ENCODE peak calls at places on chromosomes 5 and 9, in nine cellular contexts. R is fibroblast of lung; Q is RWPE2; M is uterus; C is glutamatergic neuron; B is A549; E is left ventricle myocardium inferior; G is CD4-positive, alpha-beta T cell; H is mesothelial cell of epicardium. W is an unnamed sample.

GRCh38 chr9:31153250-31153840 is 1231.1 kb upstream of the ACO1 start:
- DNase-seq in E (no peak), G (no peak), B (no peak), R (peak; percentile 13), H (no peak), M (no peak), Q (no peak), C (no peak), W (no peak)

GRCh38 chr5:36393656-36394438 is 92.1 kb upstream of the RANBP3L start:
- DNase-seq in R (no peak), G (no peak), Q (no peak), B (no peak), H (no peak), M (no peak), E (no peak), C (no peak), W (no peak)

GRCh38 chr5:113824307-113824706 is 310.8 kb downstream of the YTHDC2 start:
- DNase-seq in H (no peak), M (no peak), C (no peak), R (no peak), G (no peak), E (no peak), B (no peak), Q (no peak), W (no peak)

GRCh38 chr5:180291234-180291940 is 496 bp downstream of the MAPK9 start:
- DNase-seq in G (no peak), B (no peak), C (peak; percentile 62), Q (no peak), H (no peak), R (no peak), M (peak; percentile 30), E (no peak), W (no peak)

GRCh38 chr9:37920471-37921167 is 16.7 kb upstream of the SLC25A51 start:
- DNase-seq in H (no peak), R (no peak), G (no peak), E (no peak), C (peak; percentile 61), B (peak; percentile 28), M (no peak), Q (peak; percentile 15), W (no peak)

GRCh38 chr9:22508790-22509189 is 62.2 kb downstream of the DMRTA1 start:
- DNase-seq in G (no peak), M (no peak), Q (no peak), C (no peak), E (no peak), H (no peak), R (no peak), B (no peak), W (no peak)

GRCh38 chr9:90815183-90815943 is 13.7 kb downstream of the SYK start:
- DNase-seq in M (no peak), G (no peak), H (no peak), B (no peak), E (no peak), Q (no peak), C (no peak), R (no peak), W (peak; percentile 82)

GRCh38 chr5:76546497-76547102 is 76.6 kb downstream of the F2RL2 start:
- DNase-seq in M (no peak), G (no peak), H (no peak), B (no peak), E (no peak), Q (no peak), R (no peak), C (no peak), W (no peak)

GRCh38 chr5:172909931-172910502 is 49.2 kb upstream of the RPL26L1 start:
- DNase-seq in R (peak; percentile 83), M (no peak), C (no peak), G (no peak), B (peak; percentile 48), E (no peak), Q (no peak), H (no peak), W (no peak)

GRCh38 chr9:124551472-124552339 is 44.5 kb upstream of the NR5A1 start:
- DNase-seq in G (no peak), B (peak; percentile 66), M (no peak), Q (no peak), R (peak; percentile 81), E (peak; percentile 16), C (peak; percentile 77), H (no peak), W (no peak)

GRCh38 chr5:55226027-55226933 is 835 bp downstream of the MCIDAS start:
- DNase-seq in R (peak; percentile 37), G (no peak), C (peak; percentile 89), B (peak; percentile 89), E (no peak), H (peak; percentile 62), M (no peak), Q (peak; percentile 89), W (no peak)

GRCh38 chr5:43301653-43302091 is 11.5 kb downstream of the HMGCS1 start:
- DNase-seq in E (no peak), M (no peak), G (no peak), Q (no peak), C (no peak), R (no peak), H (no peak), B (no peak), W (no peak)

GRCh38 chr5:154610321-154611154 is 132.5 kb upstream of the HAND1 start:
- DNase-seq in B (peak; percentile 84), C (peak; percentile 90), R (peak; percentile 39), G (no peak), M (peak; percentile 24), Q (peak; percentile 80), E (peak; percentile 54), H (peak; percentile 66), W (peak; percentile 57)

GRCh38 chr9:3189113-3189861 is 336.5 kb downstream of the RFX3 start:
- DNase-seq in G (no peak), H (no peak), Q (no peak), M (no peak), B (no peak), E (no peak), C (no peak), R (no peak), W (no peak)

GRCh38 chr9:35104586-35104985 is 1.7 kb upstream of the STOML2 start:
- DNase-seq in H (no peak), E (no peak), Q (no peak), B (no peak), M (no peak), R (no peak), C (no peak), G (no peak), W (no peak)

GRCh38 chr9:136339173-136339957 is 12.0 kb downstream of the GPSM1 start:
- DNase-seq in R (peak; percentile 47), B (peak; percentile 79), Q (no peak), H (no peak), E (peak; percentile 72), G (peak; percentile 19), C (peak; percentile 84), M (peak; percentile 55), W (no peak)

GRCh38 chr9:133828338-133828997 is 90.3 kb upstream of the SARDH start:
- DNase-seq in E (no peak), G (no peak), M (no peak), C (no peak), Q (no peak), H (no peak), R (no peak), B (no peak), W (no peak)

GRCh38 chr9:110671849-110672248 is 3.3 kb downstream of the MUSK start:
- DNase-seq in M (no peak), R (no peak), E (no peak), H (no peak), Q (no peak), G (no peak), B (no peak), C (no peak), W (no peak)
- TF ChIP-seq CTCF in M (no peak), R (no peak), E (no peak), H (no peak), Q (no peak), G (no peak), B (no peak), C (no peak), W (no peak)

GRCh38 chr9:26163931-26164330 is 485.7 kb upstream of the TUSC1 start:
- DNase-seq in E (no peak), Q (no peak), C (no peak), H (no peak), G (no peak), R (no peak), B (no peak), M (no peak), W (no peak)
- TF ChIP-seq CTCF in E (no peak), Q (no peak), C (no peak), H (no peak), G (no peak), R (no peak), B (no peak), M (no peak), W (no peak)

GRCh38 chr9:94166237-94167054 is 82.2 kb downstream of the PTPDC1 start:
- DNase-seq in E (peak; percentile 97), C (peak; percentile 96), H (peak; percentile 96), R (peak; percentile 99), B (peak; percentile 99), M (peak; percentile 98), Q (peak; percentile 98), G (peak; percentile 89), W (peak; percentile 95)
- TF ChIP-seq CTCF in E (peak; percentile 32), C (peak; percentile 24), H (no peak), R (no peak), B (no peak), M (no peak), Q (no peak), G (no peak), W (no peak)

GRCh38 chr5:149265559-149265958 is 6.1 kb upstream of the AFAP1L1 start:
- DNase-seq in M (no peak), G (no peak), Q (no peak), B (peak; percentile 31), R (peak; percentile 49), E (no peak), C (no peak), H (no peak), W (no peak)
- TF ChIP-seq CTCF in M (peak; percentile 51), G (no peak), Q (no peak), B (peak; percentile 50), R (peak; percentile 58), E (peak; percentile 71), C (no peak), H (no peak), W (peak; percentile 38)

GRCh38 chr5:141095263-141095641 is 837 bp downstream of the PCDHB2 start:
- DNase-seq in B (no peak), E (no peak), C (no peak), H (no peak), G (no peak), Q (no peak), R (no peak), M (no peak), W (no peak)

GRCh38 chr5:141100243-141100805 is at the start of gene PCDHB3:
- DNase-seq in B (peak; percentile 20), H (no peak), M (no peak), Q (no peak), E (peak; percentile 40), R (peak; percentile 6), C (peak; percentile 73), G (no peak), W (no peak)

GRCh38 chr5:141094481-141095262 is at the start of gene PCDHB2:
- DNase-seq in C (peak; percentile 76), B (peak; percentile 86), E (no peak), H (peak; percentile 60), M (no peak), G (no peak), Q (no peak), R (peak; percentile 23), W (no peak)
- TF ChIP-seq CTCF in C (peak; percentile 95), B (peak; percentile 58), E (peak; percentile 45), H (peak; percentile 89), M (no peak), G (no peak), Q (peak; percentile 63), R (peak; percentile 25), W (no peak)

GRCh38 chr9:78783743-78784142 is 486.8 kb downstream of the PSAT1 start:
- DNase-seq in H (no peak), M (no peak), B (peak; percentile 7), Q (no peak), E (no peak), G (no peak), R (no peak), C (no peak), W (no peak)
- TF ChIP-seq CTCF in H (peak; percentile 63), M (no peak), B (no peak), Q (peak; percentile 6), E (no peak), G (no peak), R (peak; percentile 32), C (no peak), W (peak; percentile 21)